ENCODE peak calls at places on chromosomes 1 and 21, in seven cellular contexts. B is K562, Y is prostate gland, K is ovary, Q is IMR-90, S is A549, F is esophagus muscularis mucosa. I is an unnamed sample.
A peak's percentile ranks its signal among the peaks of the same experiment; 100 is the strongest.

GRCh38 chr1:232477728-232478127 is 152.2 kb downstream of the SIPA1L2 start:
- DNase-seq in B (no peak), Y (no peak), K (no peak), Q (peak; percentile 98), S (no peak), F (no peak), I (no peak)

GRCh38 chr21:27719226-27719625 is 752.3 kb upstream of the ADAMTS5 start:
- DNase-seq in B (no peak), Y (no peak), K (no peak), Q (no peak), S (no peak), F (no peak), I (no peak)

GRCh38 chr1:29119365-29119929 is 4.3 kb downstream of the TMEM200B start:
- DNase-seq in B (no peak), Y (no peak), K (peak; percentile 59), Q (peak; percentile 7), S (no peak), F (no peak), I (no peak)

GRCh38 chr1:55214903-55215193 is 316 bp downstream of the USP24 start:
- DNase-seq in B (no peak), Y (peak; percentile 13), K (no peak), Q (peak; percentile 49), S (peak; percentile 40), F (no peak), I (peak; percentile 55)

GRCh38 chr1:23577056-23577985 is 18.0 kb upstream of the ID3 start:
- DNase-seq in B (peak; percentile 60), Y (no peak), K (no peak), Q (peak; percentile 95), S (peak; percentile 85), F (no peak), I (no peak)

GRCh38 chr1:192061556-192061955 is 96.7 kb upstream of the RGS18 start:
- DNase-seq in B (no peak), Y (no peak), K (no peak), Q (no peak), S (no peak), F (no peak), I (no peak)

GRCh38 chr1:219812491-219813221 is 115.7 kb downstream of the SLC30A10 start:
- DNase-seq in B (peak; percentile 81), Y (peak; percentile 13), K (no peak), Q (peak; percentile 71), S (peak; percentile 77), F (no peak), I (peak; percentile 62)

GRCh38 chr1:30730351-30731108 is 7.1 kb upstream of the MATN1 start:
- DNase-seq in B (no peak), Y (no peak), K (peak; percentile 56), Q (no peak), S (no peak), F (no peak), I (no peak)

GRCh38 chr1:230503741-230504140 is 77.6 kb upstream of the PGBD5 start:
- DNase-seq in B (no peak), Y (no peak), K (no peak), Q (no peak), S (no peak), F (no peak), I (no peak)

GRCh38 chr1:230863449-230863848 is 4.9 kb downstream of the C1orf198 start:
- DNase-seq in B (peak; percentile 18), Y (peak; percentile 88), K (no peak), Q (no peak), S (no peak), F (no peak), I (peak; percentile 50)

GRCh38 chr1:205301220-205301821 is 20.2 kb downstream of the NUAK2 start:
- DNase-seq in B (no peak), Y (peak; percentile 42), K (peak; percentile 83), Q (peak; percentile 97), S (peak; percentile 96), F (no peak), I (peak; percentile 92)

GRCh38 chr1:187794561-187794960 is 965.8 kb downstream of the PLA2G4A start:
- DNase-seq in B (no peak), Y (no peak), K (no peak), Q (no peak), S (no peak), F (no peak), I (no peak)

GRCh38 chr1:34896612-34897011 is 32.8 kb downstream of the DLGAP3 start:
- DNase-seq in B (no peak), Y (no peak), K (no peak), Q (no peak), S (no peak), F (no peak), I (no peak)

GRCh38 chr1:53732912-53733317 is 6.0 kb downstream of the GLIS1 start:
- DNase-seq in B (no peak), Y (no peak), K (no peak), Q (peak; percentile 97), S (no peak), F (no peak), I (no peak)

GRCh38 chr1:244048566-244049141 is 2.4 kb upstream of the ZBTB18 start:
- DNase-seq in B (no peak), Y (no peak), K (no peak), Q (no peak), S (no peak), F (no peak), I (no peak)

GRCh38 chr1:221812088-221812752 is 70.3 kb upstream of the DUSP10 start:
- DNase-seq in B (no peak), Y (no peak), K (no peak), Q (no peak), S (no peak), F (no peak), I (peak; percentile 46)

GRCh38 chr1:233107130-233107529 is 156.7 kb downstream of the NTPCR start:
- DNase-seq in B (no peak), Y (no peak), K (no peak), Q (no peak), S (peak; percentile 12), F (no peak), I (no peak)

GRCh38 chr1:111227875-111228747 is 598 bp downstream of the CHI3L2 start:
- DNase-seq in B (no peak), Y (peak; percentile 13), K (peak; percentile 39), Q (peak; percentile 93), S (peak; percentile 47), F (no peak), I (no peak)

GRCh38 chr1:89363638-89364536 is at the start of gene GBP6:
- DNase-seq in B (no peak), Y (no peak), K (peak; percentile 38), Q (no peak), S (no peak), F (no peak), I (no peak)

GRCh38 chr1:203682401-203683383 is 56.1 kb downstream of the ATP2B4 start:
- DNase-seq in B (peak; percentile 59), Y (no peak), K (no peak), Q (peak; percentile 34), S (peak; percentile 36), F (no peak), I (peak; percentile 16)

GRCh38 chr1:156727914-156728598 is at the start of gene METTL25B:
- DNase-seq in B (peak; percentile 87), Y (peak; percentile 73), K (peak; percentile 90), Q (peak; percentile 75), S (peak; percentile 87), F (peak; percentile 94), I (peak; percentile 85)

DNA sequence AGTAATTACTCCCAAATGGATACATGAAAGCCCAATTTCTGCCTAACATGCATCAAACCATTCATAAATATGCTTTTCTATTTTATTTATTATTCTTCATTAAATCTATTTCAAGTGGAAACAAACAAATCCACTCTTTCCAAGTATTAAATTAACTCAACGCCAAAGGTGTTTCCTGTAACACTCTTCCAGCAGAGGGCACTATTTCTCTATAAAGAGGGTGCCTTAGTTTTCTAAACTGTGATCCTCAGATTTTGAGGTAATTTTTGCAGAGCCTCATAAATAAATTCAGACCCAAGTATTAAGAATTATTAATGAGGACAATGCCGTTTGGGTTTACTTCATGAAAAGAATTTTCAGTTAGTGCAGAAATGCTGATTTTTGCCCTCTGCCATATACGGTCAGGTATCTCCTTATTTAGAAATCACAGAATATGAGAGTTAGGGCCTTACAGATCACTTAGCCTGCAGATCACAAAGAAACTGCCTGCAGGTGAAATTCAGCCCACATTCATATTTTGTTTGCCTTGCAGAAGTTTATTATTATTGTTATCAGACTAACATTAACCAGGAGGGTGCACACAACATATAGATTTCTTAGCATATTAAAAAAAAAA is 40.1 kb upstream of the MYSM1 start:
- DNase-seq in B (peak; percentile 44), Y (peak; percentile 55), K (no peak), Q (peak; percentile 71), S (peak; percentile 35), F (no peak), I (peak; percentile 32)
- H3K27ac ChIP-seq in B (no peak overlapping the region), Y (no peak overlapping the region), K (no peak overlapping the region), Q (no peak overlapping the region), S (no peak overlapping the region), F (no peak overlapping the region), I (no peak overlapping the region)

GRCh38 chr21:34795152-34796141 is 126.7 kb downstream of the CLIC6 start:
- DNase-seq in B (no peak), Y (peak; percentile 74), K (no peak), Q (peak; percentile 77), S (peak; percentile 75), F (no peak), I (no peak)
- TF ChIP-seq POLR2A in B (no peak), Y (no peak), K (no peak), Q (no peak), S (no peak), F (no peak), I (no peak)

DNA sequence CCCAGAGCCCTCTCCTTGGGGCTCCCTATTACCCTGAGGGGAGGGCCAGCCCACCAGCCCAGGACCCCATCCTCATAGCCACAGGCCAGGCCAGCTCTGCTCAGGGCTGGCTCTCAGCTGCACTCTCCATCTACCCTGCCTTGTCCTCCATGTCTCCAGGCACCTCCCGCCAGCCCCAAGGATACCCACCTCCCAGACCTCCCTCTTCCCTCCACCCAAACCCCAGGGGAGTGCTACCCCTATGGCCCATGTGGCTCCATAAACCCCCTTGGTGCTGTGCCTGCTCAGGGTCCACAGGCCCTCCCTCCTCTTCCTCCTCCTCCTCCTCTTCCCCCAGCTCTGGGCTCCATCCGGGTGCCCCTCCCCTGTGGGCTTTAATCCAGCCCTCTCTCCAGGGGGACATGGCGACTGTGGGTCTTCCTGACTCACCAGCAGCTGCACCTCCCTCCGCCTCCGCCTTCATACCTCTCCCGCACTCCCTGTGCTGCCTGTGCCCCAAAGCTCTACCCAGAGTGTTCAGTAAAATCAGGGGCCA is 9.1 kb downstream of the YBEY start:
- DNase-seq in B (no peak), Y (no peak), K (no peak), Q (peak; percentile 69), S (no peak), F (no peak), I (no peak)
- H3K27ac ChIP-seq in B (peak overlapping the region; percentile 67), Y (no peak overlapping the region), K (peak overlapping the region; percentile 61), Q (peak overlapping the region; percentile 53), S (no peak overlapping the region), F (no peak overlapping the region), I (no peak overlapping the region)

GRCh38 chr21:17612023-17612564 is 607 bp downstream of the BTG3 start:
- DNase-seq in B (no peak), Y (peak; percentile 25), K (peak; percentile 67), Q (peak; percentile 59), S (peak; percentile 29), F (no peak), I (peak; percentile 51)

GRCh38 chr21:17610862-17611261 is 1.8 kb downstream of the BTG3 start:
- DNase-seq in B (peak; percentile 6), Y (peak; percentile 21), K (peak; percentile 38), Q (peak; percentile 11), S (peak; percentile 1), F (no peak), I (peak; percentile 18)

GRCh38 chr21:17613242-17613676 is 558 bp upstream of the BTG3 start:
- DNase-seq in B (no peak), Y (peak; percentile 21), K (peak; percentile 71), Q (no peak), S (peak; percentile 11), F (no peak), I (no peak)

GRCh38 chr21:17612565-17613241 is at the start of gene BTG3:
- DNase-seq in B (peak; percentile 94), Y (peak; percentile 68), K (peak; percentile 91), Q (peak; percentile 76), S (peak; percentile 67), F (no peak), I (peak; percentile 78)

GRCh38 chr21:17611414-17612022 is 1.2 kb downstream of the BTG3 start:
- DNase-seq in B (peak; percentile 76), Y (peak; percentile 81), K (peak; percentile 85), Q (peak; percentile 94), S (peak; percentile 79), F (peak; percentile 95), I (peak; percentile 85)
- TF ChIP-seq POLR2A in B (peak; percentile 78), Y (peak; percentile 80), K (no peak), Q (peak; percentile 77), S (no peak), F (no peak), I (peak; percentile 63)